ENCODE peak calls at places on chromosomes 6 and 20, in four cellular contexts. I is neuronal stem cell, P is MM.1S, U is HCT116. B is an unnamed sample.

GRCh38 chr6:8852332-8852731 is 417.0 kb upstream of the SLC35B3 start:
- DNase-seq in P (no peak), I (no peak), U (no peak), B (no peak)

GRCh38 chr20:36813784-36814136 is 40.2 kb upstream of the DSN1 start:
- DNase-seq in U (no peak), I (no peak), P (no peak), B (no peak)

GRCh38 chr20:18252597-18253451 is 35.5 kb upstream of the ZNF133 start:
- DNase-seq in P (no peak), U (peak), I (no peak), B (no peak)

GRCh38 chr6:164753517-164753916 is 555.9 kb downstream of the C6orf118 start:
- DNase-seq in P (no peak), I (no peak), U (peak), B (no peak)

GRCh38 chr6:132405143-132405915 is 4.1 kb upstream of the MOXD1 start:
- DNase-seq in U (no peak), I (no peak), P (peak), B (no peak)

GRCh38 chr20:17966432-17967312 is 1.9 kb downstream of the SNX5 start:
- DNase-seq in U (no peak), I (no peak), P (peak), B (peak)

GRCh38 chr6:53220605-53221004 is 72.0 kb upstream of the GCM1 start:
- DNase-seq in U (no peak), P (no peak), I (no peak), B (no peak)

GRCh38 chr6:65116326-65116725 is 590.7 kb downstream of the EYS start:
- DNase-seq in P (no peak), I (no peak), U (no peak), B (no peak)

GRCh38 chr6:170483413-170483812 is 69.7 kb downstream of the PSMB1 start:
- DNase-seq in U (no peak), P (no peak), I (no peak), B (no peak)

DNA sequence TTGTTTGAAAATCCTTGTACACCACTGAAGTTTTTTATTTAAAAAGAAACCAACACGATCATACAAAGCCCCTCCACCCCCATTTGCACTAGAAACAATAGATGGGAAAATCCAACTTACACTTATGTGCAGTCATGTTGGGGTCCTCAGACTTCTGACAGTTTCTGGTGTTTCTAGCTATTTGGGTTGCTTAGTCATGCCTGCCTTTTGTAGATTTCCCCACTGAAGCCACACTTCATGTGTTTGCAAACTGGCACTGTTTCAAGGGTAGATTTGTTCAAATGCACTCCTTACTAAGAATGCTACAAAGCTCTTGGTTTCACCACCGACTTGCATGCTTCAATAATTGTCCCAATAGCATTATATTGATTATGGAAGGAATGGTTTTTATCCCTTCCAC is 1.5 kb downstream of the SH3BGRL2 start:
- DNase-seq in I (no peak), U (no peak), P (no peak), B (no peak)
- H3K27ac ChIP-seq in I (no peak), U (no peak), P (no peak), B (no peak)

DNA sequence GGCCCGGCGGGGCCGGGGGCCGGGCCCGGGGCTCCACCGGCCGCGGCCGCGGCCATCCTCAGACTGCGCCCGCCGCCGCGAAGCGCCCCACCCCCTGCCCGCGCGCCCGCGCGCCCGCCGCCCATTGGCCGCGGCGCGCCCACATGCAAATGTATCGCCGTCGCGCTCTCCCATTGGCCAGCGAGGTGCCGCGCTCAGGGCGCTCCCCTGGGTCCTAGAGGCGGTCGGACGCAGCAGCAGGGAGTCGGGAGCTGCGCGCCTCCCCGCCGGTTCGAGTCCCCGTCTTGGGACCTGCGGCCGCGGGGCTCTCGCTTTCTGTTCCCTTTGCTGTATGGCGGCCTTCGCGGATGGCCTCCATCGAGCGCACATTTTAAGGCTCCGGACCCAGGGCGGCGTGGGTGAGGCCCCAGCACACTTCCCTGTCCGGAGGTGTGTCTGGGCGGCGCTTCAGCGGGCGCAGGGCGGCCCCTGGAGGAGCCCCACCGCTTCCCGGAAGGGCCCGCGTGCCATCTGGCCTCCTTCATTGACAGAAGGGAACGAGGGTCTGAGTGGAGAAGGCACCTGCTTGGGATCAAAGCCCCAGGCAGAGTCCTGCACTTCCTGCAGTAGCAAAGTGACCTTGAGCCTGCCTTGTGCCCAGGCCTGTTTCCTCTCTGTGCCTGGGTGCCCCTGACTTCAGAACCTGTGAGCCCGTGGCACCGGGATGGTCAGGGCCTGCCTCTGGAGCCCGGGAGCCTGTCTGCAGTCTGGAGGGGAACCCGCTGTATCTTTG is at the start of gene CABLES2:
- DNase-seq in U (peak), P (peak), I (peak), B (peak)
- H3K9ac ChIP-seq in U (peak), P (peak), I (peak), B (peak)

DNA sequence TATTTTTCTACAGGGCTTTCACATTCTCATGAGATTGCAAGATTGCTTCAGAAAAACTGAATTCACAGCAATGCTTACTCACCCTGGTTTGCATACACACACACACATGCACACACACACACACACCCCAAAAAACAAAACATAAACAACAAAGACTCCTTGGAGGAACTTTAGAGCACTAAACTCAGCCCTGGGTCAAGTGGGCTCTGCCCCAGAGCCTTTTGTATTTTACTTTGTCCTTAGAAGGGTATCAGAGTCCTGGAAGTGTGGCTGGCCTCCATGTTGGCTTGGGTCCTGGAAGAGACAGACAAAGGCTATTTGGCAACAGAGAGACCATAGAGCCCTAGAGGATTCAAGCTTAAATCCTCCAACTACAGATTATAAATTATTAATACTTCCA is 8.0 kb upstream of the CST9 start:
- DNase-seq in P (no peak), I (no peak), U (no peak), B (no peak)
- H3K27ac ChIP-seq in P (no peak), I (no peak), U (no peak), B (no peak)

DNA sequence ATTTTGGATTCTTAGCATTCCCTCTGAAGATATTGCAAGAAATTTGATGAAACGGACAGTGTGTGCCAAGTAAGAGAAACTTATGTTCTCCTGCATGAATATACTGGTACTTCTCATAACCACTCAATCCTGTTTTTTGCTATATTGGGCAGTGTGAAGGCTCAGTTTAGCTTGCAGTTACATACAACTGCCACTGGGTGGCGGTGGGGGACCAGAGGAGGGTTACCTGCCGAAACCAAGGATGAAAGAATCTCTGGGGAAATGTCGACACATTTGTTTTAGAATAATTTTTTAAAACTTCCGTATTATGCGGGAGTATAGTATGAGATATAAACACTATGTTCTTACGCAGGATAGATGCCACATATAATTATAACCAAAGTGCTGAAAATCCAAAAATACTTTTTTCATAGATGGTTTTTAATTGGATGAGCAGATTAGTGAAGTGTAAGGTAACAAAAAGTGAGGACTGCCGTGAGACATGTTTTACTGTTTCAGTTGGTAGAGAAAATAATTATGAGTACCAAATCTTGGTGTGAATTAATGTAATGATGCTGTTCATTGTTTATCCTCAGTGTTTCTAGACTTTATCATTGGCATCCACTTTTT is 9.7 kb downstream of the TRMT11 start:
- DNase-seq in U (peak), I (peak), P (peak), B (peak)
- H3K9ac ChIP-seq in U (no peak), I (no peak), P (no peak), B (no peak)

GRCh38 chr6:71289802-71290175 is 1.2 kb downstream of the OGFRL1 start:
- DNase-seq in I (no peak), U (no peak), P (no peak), B (peak)
- H3K27ac ChIP-seq in I (no peak), U (no peak), P (no peak), B (peak)

GRCh38 chr6:7155871-7156579 is 48.3 kb downstream of the RREB1 start:
- DNase-seq in U (no peak), P (peak), I (no peak), B (no peak)
- H3K9ac ChIP-seq in U (no peak), P (peak), I (no peak), B (no peak)

GRCh38 chr6:111922454-111923297 is 49.4 kb upstream of the FYN start:
- DNase-seq in P (no peak), U (no peak), I (no peak), B (no peak)
- H3K27ac ChIP-seq in P (no peak), U (no peak), I (no peak), B (no peak)

GRCh38 chr20:54123587-54124180 is 50.1 kb downstream of the CYP24A1 start:
- DNase-seq in P (no peak), I (no peak), U (peak), B (no peak)

GRCh38 chr20:54126809-54127655 is 46.8 kb downstream of the CYP24A1 start:
- DNase-seq in U (no peak), I (no peak), P (no peak), B (no peak)

GRCh38 chr20:54122189-54122588 is 51.6 kb downstream of the CYP24A1 start:
- DNase-seq in P (no peak), I (no peak), U (no peak), B (no peak)

GRCh38 chr20:54119744-54120143 is 49.4 kb upstream of the BCAS1 start:
- DNase-seq in I (no peak), U (no peak), P (no peak), B (no peak)

GRCh38 chr20:54122681-54123586 is 50.9 kb downstream of the CYP24A1 start:
- DNase-seq in U (no peak), I (no peak), P (no peak), B (no peak)
- H3K9ac ChIP-seq in U (peak), I (no peak), P (no peak), B (no peak)

B was measured in Karpas-422.